ENCODE peak calls at places on chromosomes 1 and 21, in ten cellular contexts. V is IMR-90, D is RWPE1, M is type B pancreatic cell, K is dorsolateral prefrontal cortex, Z is right atrium auricular region, U is AG04450, H is astrocyte of the cerebellum, B is ascending aorta, R is tibial nerve. Q is an unnamed sample.
A peak's percentile ranks its signal among the peaks of the same experiment; 100 is the strongest.

GRCh38 chr1:9586147-9586766 is 2.5 kb upstream of the TMEM201 start:
- DNase-seq in V (no peak), D (no peak), M (no peak), K (no peak), Z (no peak), U (no peak), H (no peak), B (no peak), R (no peak), Q (no peak)

GRCh38 chr1:63987014-63987630 is 213.3 kb downstream of the ROR1 start:
- DNase-seq in V (peak; percentile 51), D (no peak), M (no peak), K (no peak), Z (no peak), U (no peak), H (no peak), B (no peak), R (no peak), Q (peak; percentile 67)

GRCh38 chr1:220680085-220680687 is 10.0 kb upstream of the C1orf115 start:
- DNase-seq in V (peak; percentile 19), D (peak; percentile 80), M (no peak), K (no peak), Z (no peak), U (no peak), H (no peak), B (no peak), R (no peak), Q (peak; percentile 27)

GRCh38 chr1:105396001-105396400 is 1646.3 kb downstream of the AMY1C start:
- DNase-seq in V (no peak), D (no peak), M (no peak), K (no peak), Z (no peak), U (no peak), H (no peak), B (no peak), R (no peak), Q (no peak)

GRCh38 chr1:209993061-209993830 is 55.2 kb downstream of the SYT14 start:
- DNase-seq in V (no peak), D (no peak), M (peak; percentile 60), K (no peak), Z (no peak), U (no peak), H (no peak), B (no peak), R (no peak), Q (no peak)

GRCh38 chr1:116496380-116496779 is 74.4 kb downstream of the CD58 start:
- DNase-seq in V (peak; percentile 27), D (no peak), M (no peak), K (no peak), Z (peak; percentile 78), U (no peak), H (no peak), B (no peak), R (no peak), Q (no peak)

GRCh38 chr1:18938707-18939070 is 17.8 kb downstream of the IFFO2 start:
- DNase-seq in V (no peak), D (no peak), M (no peak), K (no peak), Z (no peak), U (no peak), H (no peak), B (no peak), R (no peak), Q (no peak)

GRCh38 chr1:47548188-47548587 is 110.3 kb downstream of the FOXD2 start:
- DNase-seq in V (no peak), D (no peak), M (no peak), K (no peak), Z (no peak), U (no peak), H (no peak), B (no peak), R (no peak), Q (no peak)

GRCh38 chr1:21779613-21780521 is 3.1 kb downstream of the USP48 start:
- DNase-seq in V (no peak), D (no peak), M (no peak), K (no peak), Z (no peak), U (no peak), H (no peak), B (no peak), R (no peak), Q (no peak)

GRCh38 chr21:15627823-15628222 is 102.0 kb upstream of the USP25 start:
- DNase-seq in V (no peak), D (no peak), M (no peak), K (no peak), Z (no peak), U (no peak), H (no peak), B (no peak), R (no peak), Q (no peak)

GRCh38 chr1:56644064-56644940 is 812 bp upstream of the PRKAA2 start:
- DNase-seq in V (peak; percentile 73), D (peak; percentile 6), M (no peak), K (no peak), Z (no peak), U (no peak), H (no peak), B (no peak), R (no peak), Q (no peak)

GRCh38 chr1:206882555-206882954 is 14.7 kb upstream of the IL24 start:
- DNase-seq in V (no peak), D (no peak), M (no peak), K (no peak), Z (no peak), U (no peak), H (no peak), B (no peak), R (no peak), Q (no peak)

GRCh38 chr1:44050261-44050660 is 19.0 kb upstream of the SLC6A9 start:
- DNase-seq in V (no peak), D (no peak), M (no peak), K (no peak), Z (no peak), U (no peak), H (no peak), B (no peak), R (no peak), Q (peak; percentile 38)

GRCh38 chr1:106049595-106049994 is 1006.9 kb upstream of the PRMT6 start:
- DNase-seq in V (no peak), D (no peak), M (no peak), K (no peak), Z (no peak), U (no peak), H (no peak), B (no peak), R (no peak), Q (no peak)

GRCh38 chr1:7070389-7071029 is 285.3 kb downstream of the CAMTA1 start:
- DNase-seq in V (peak; percentile 72), D (peak; percentile 66), M (no peak), K (peak; percentile 58), Z (peak; percentile 68), U (peak; percentile 27), H (peak; percentile 37), B (no peak), R (peak; percentile 37), Q (peak; percentile 50)

DNA sequence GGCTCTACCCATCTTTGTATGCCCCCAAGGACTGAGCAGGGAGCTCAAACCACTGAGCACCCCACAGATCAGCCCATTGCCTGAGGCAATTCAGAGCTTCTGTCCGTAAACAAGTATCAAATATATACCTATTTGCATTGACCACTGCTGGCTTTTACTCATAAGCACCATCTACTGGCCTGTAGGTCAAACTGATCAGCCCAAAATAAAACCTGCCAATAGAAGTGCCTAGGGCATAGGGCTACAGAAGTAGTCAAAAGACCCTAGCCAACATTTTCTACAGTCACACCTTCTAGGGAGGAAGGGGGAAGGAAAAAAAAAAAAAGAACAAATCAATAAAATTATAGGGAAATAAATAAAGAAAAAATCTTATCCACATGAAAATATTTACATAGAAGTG is 5.3 kb upstream of the LCE3D start:
- DNase-seq in V (no peak), D (no peak), M (no peak), K (no peak), Z (no peak), U (no peak), H (no peak), B (no peak), R (no peak), Q (no peak)
- TF ChIP-seq CTCF in V (no peak), D (no peak), M (no peak), K (no peak), Z (no peak), U (no peak), H (no peak), B (no peak), R (no peak), Q (peak; percentile 32)

GRCh38 chr1:54136963-54137531 is 15.8 kb downstream of the CDCP2 start:
- DNase-seq in V (no peak), D (no peak), M (no peak), K (no peak), Z (no peak), U (no peak), H (no peak), B (no peak), R (no peak), Q (no peak)
- TF ChIP-seq CTCF in V (no peak), D (no peak), M (no peak), K (no peak), Z (no peak), U (no peak), H (no peak), B (no peak), R (no peak), Q (no peak)

GRCh38 chr1:203081465-203082355 is 4.1 kb downstream of the MYOG start:
- DNase-seq in V (no peak), D (no peak), M (peak; percentile 39), K (no peak), Z (no peak), U (no peak), H (no peak), B (no peak), R (no peak), Q (no peak)

GRCh38 chr1:203082571-203083462 is 3.0 kb downstream of the MYOG start:
- DNase-seq in V (no peak), D (no peak), M (peak; percentile 54), K (no peak), Z (no peak), U (no peak), H (no peak), B (no peak), R (no peak), Q (no peak)

GRCh38 chr1:203085528-203086406 is at the start of gene MYOG:
- DNase-seq in V (no peak), D (no peak), M (peak; percentile 68), K (no peak), Z (peak; percentile 21), U (no peak), H (no peak), B (no peak), R (no peak), Q (no peak)

GRCh38 chr1:203084588-203085527 is 954 bp downstream of the MYOG start:
- DNase-seq in V (no peak), D (no peak), M (peak; percentile 62), K (no peak), Z (peak; percentile 50), U (no peak), H (no peak), B (no peak), R (no peak), Q (no peak)

GRCh38 chr1:203083463-203083921 is 2.3 kb downstream of the MYOG start:
- DNase-seq in V (no peak), D (no peak), M (peak; percentile 51), K (no peak), Z (no peak), U (no peak), H (no peak), B (no peak), R (no peak), Q (no peak)
- TF ChIP-seq CTCF in V (no peak), D (no peak), M (no peak), K (no peak), Z (no peak), U (no peak), H (no peak), B (no peak), R (no peak), Q (peak; percentile 32)

GRCh38 chr1:168386949-168387586 is 106.4 kb downstream of the TBX19 start:
- DNase-seq in V (no peak), D (peak; percentile 72), M (peak; percentile 77), K (peak; percentile 80), Z (no peak), U (no peak), H (no peak), B (no peak), R (no peak), Q (no peak)
- TF ChIP-seq CTCF in V (no peak), D (no peak), M (peak; percentile 35), K (no peak), Z (no peak), U (no peak), H (no peak), B (no peak), R (no peak), Q (no peak)

Q was measured in HFFc6.